ENCODE peak calls at places on chromosomes 5 and 9, in four cellular contexts. H is IMR-90, J is H9, F is mesendoderm. O is an unnamed sample.

GRCh38 chr5:87122171-87122977 is 145.3 kb upstream of the RASA1 start:
- DNase-seq in H (no peak), J (no peak), F (no peak), O (no peak)

GRCh38 chr9:132015866-132016265 is 63.8 kb downstream of the MED27 start:
- DNase-seq in J (no peak), F (no peak), H (no peak), O (no peak)

GRCh38 chr5:73801736-73802135 is 175.7 kb downstream of the ARHGEF28 start:
- DNase-seq in H (no peak), J (no peak), F (no peak), O (no peak)

GRCh38 chr9:5557606-5558587 is 47.6 kb downstream of the PDCD1LG2 start:
- DNase-seq in J (no peak), H (no peak), F (no peak), O (no peak)

GRCh38 chr5:1519631-1520141 is 4.1 kb downstream of the LPCAT1 start:
- DNase-seq in F (no peak), H (no peak), J (no peak), O (peak)

GRCh38 chr5:153629496-153629895 is 139.0 kb downstream of the GRIA1 start:
- DNase-seq in J (no peak), H (no peak), F (no peak), O (no peak)

GRCh38 chr9:132888151-132888550 is 9.5 kb downstream of the SPACA9 start:
- DNase-seq in F (no peak), H (no peak), J (no peak), O (no peak)

GRCh38 chr5:105554613-105555169 is 1992.1 kb upstream of the NUDT12 start:
- DNase-seq in H (no peak), J (no peak), F (peak), O (no peak)

GRCh38 chr9:132763574-132763973 is 93.3 kb downstream of the GTF3C4 start:
- DNase-seq in F (no peak), H (no peak), J (no peak), O (no peak)

GRCh38 chr5:53326420-53327153 is 153.8 kb upstream of the FST start:
- DNase-seq in J (no peak), F (no peak), H (peak), O (no peak)

GRCh38 chr9:114561771-114562170 is 25.8 kb upstream of the ATP6V1G1 start:
- DNase-seq in J (no peak), H (no peak), F (no peak), O (no peak)

GRCh38 chr5:151691706-151692105 is 5.0 kb upstream of the SPARC start:
- DNase-seq in H (no peak), F (no peak), J (no peak), O (no peak)

GRCh38 chr5:111486055-111486454 is 26.3 kb downstream of the STARD4 start:
- DNase-seq in F (no peak), J (no peak), H (no peak), O (no peak)

GRCh38 chr5:67085616-67086015 is 111.0 kb downstream of the CD180 start:
- DNase-seq in J (no peak), H (no peak), F (no peak), O (no peak)

GRCh38 chr5:159257007-159257406 is 6.1 kb upstream of the UBLCP1 start:
- DNase-seq in F (no peak), H (no peak), J (no peak), O (no peak)

GRCh38 chr5:169548315-169548714 is 35.3 kb upstream of the SPDL1 start:
- DNase-seq in J (no peak), F (peak), H (peak), O (no peak)

GRCh38 chr5:74394924-74395880 is 245.3 kb downstream of the ENC1 start:
- DNase-seq in J (peak), H (no peak), F (peak), O (peak)

GRCh38 chr9:132141948-132142594 is 19.8 kb upstream of the NTNG2 start:
- DNase-seq in J (no peak), F (peak), H (no peak), O (no peak)

GRCh38 chr5:109486200-109486804 is 76.5 kb upstream of the PJA2 start:
- DNase-seq in J (no peak), H (no peak), F (no peak), O (no peak)

GRCh38 chr9:78278177-78278777 is 18.6 kb upstream of the PSAT1 start:
- DNase-seq in J (no peak), F (no peak), H (peak), O (no peak)

GRCh38 chr5:177374211-177374610 is 10.0 kb upstream of the SLC34A1 start:
- DNase-seq in J (no peak), H (no peak), F (no peak), O (no peak)

GRCh38 chr9:14992025-14992424 is 81.8 kb upstream of the FREM1 start:
- DNase-seq in H (no peak), F (no peak), J (no peak), O (no peak)

GRCh38 chr9:4081948-4082347 is 217.9 kb downstream of the GLIS3 start:
- DNase-seq in J (no peak), H (no peak), F (no peak), O (no peak)
- H4K5ac ChIP-seq in J (no peak), H (no peak), F (no peak), O (no peak)

DNA sequence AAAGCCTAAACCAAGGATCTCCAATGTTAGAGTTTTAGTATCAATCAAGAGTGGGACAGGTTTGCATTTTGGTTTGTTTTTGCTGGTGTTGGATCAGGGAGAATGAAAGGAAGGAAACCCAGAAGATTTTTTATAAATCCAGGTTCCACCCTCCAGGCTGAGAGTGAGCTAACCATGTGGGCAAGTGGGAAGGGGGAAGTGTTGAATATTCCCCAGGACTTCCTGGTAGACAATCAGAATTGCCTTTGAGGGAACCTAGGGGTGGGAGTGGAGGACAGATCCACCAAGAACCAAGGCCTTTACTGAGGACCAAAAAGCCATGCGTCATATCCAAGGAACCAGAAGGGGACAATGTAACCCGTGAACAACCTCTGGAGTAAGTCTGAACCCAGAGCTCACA is 33.5 kb upstream of the PIK3R1 start:
- DNase-seq in J (no peak), H (no peak), F (no peak), O (no peak)
- H4K5ac ChIP-seq in J (no peak), H (no peak), F (no peak), O (no peak)

GRCh38 chr9:128550226-128550625 is 2.2 kb upstream of the SPTAN1 start:
- DNase-seq in J (no peak), F (peak), H (no peak), O (no peak)
- H4K5ac ChIP-seq in J (no peak), F (no peak), H (peak), O (no peak)

GRCh38 chr9:68683433-68683832 is 21.6 kb upstream of the PIP5K1B start:
- DNase-seq in J (no peak), H (no peak), F (no peak), O (no peak)
- H4K5ac ChIP-seq in J (no peak), H (no peak), F (no peak), O (no peak)

GRCh38 chr9:97943308-97943855 is 5.4 kb upstream of the HEMGN start:
- DNase-seq in F (no peak), J (no peak), H (no peak), O (no peak)
- H4K5ac ChIP-seq in F (no peak), J (no peak), H (no peak), O (no peak)

GRCh38 chr5:133544346-133544745 is 68.0 kb downstream of the FSTL4 start:
- DNase-seq in J (no peak), F (no peak), H (no peak), O (no peak)
- H4K5ac ChIP-seq in J (no peak), F (no peak), H (no peak), O (no peak)

GRCh38 chr9:16180091-16180490 is 627.2 kb downstream of the CCDC171 start:
- DNase-seq in J (no peak), H (no peak), F (no peak), O (no peak)
- H4K5ac ChIP-seq in J (no peak), H (no peak), F (no peak), O (no peak)

GRCh38 chr5:173279166-173279565 is 44.2 kb upstream of the NKX2-5 start:
- DNase-seq in J (no peak), F (no peak), H (no peak), O (no peak)
- H4K5ac ChIP-seq in J (no peak), F (no peak), H (no peak), O (no peak)

DNA sequence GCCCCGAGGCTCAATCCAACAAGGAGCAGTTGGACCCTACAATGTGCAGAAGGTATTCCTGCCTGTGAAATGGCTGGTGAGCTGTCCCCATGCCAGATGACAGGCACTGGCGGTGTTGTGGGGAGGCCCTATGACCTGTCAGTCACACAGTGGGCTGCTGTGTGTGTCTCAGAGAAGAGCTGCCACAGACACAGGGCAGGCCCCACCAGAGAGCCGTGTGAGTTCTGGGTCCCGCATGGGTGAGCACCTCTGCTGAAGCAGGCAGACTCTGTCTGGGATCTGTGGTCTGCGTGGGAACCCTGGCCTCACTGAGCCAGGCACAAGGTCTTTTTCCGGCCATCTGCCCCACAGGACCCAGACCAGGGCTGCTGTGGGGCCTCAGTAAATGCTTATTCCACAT is 37.3 kb upstream of the PITX1 start:
- DNase-seq in H (no peak), F (no peak), J (no peak), O (no peak)
- H4K5ac ChIP-seq in H (no peak), F (no peak), J (no peak), O (no peak)

DNA sequence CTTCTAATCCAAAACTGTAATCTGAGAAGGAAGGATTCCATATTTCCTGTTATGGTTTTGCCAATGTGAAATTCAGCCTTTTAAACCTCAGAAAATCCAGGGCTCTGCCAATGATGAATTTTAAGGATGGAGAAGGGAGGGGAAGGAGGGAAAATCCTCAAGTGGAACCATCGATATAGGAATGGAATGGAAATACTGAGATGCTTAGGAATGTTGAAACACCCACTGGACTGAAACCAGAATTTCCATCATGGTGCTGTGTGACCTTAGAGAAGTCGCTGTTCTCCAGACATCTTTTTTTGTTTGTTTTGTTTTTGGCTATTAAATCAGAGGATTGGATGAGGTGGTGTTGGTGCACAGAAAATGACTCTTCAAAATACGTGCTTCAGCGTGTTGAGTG is 5.2 kb downstream of the C1QTNF3 start:
- DNase-seq in J (no peak), H (no peak), F (no peak), O (no peak)
- H4K5ac ChIP-seq in J (no peak), H (no peak), F (no peak), O (no peak)